ENCODE peak calls at places on chromosomes 16 and 17, in four cellular contexts. A is GM12878, Q is HepG2, T is A549. L is an unnamed sample.
A peak's percentile ranks its signal among the peaks of the same experiment; 100 is the strongest.

GRCh38 chr16:73037331-73037745 is 10.6 kb downstream of the ZFHX3 start:
- DNase-seq in T (no peak), A (no peak), Q (no peak), L (peak; percentile 19)

GRCh38 chr17:33113281-33114010 is 121.8 kb downstream of the SPACA3 start:
- DNase-seq in Q (no peak), A (no peak), T (peak; percentile 32), L (no peak)

GRCh38 chr16:57815987-57816745 is 13.9 kb upstream of the KIFC3 start:
- DNase-seq in T (peak; percentile 81), A (no peak), Q (no peak), L (peak; percentile 53)

GRCh38 chr16:67685388-67686112 is 18.9 kb downstream of the C16orf86 start:
- DNase-seq in A (no peak), Q (no peak), T (no peak), L (no peak)

GRCh38 chr17:61361084-61361483 is 38.6 kb upstream of the TBX2 start:
- DNase-seq in A (no peak), Q (peak; percentile 66), T (no peak), L (no peak)

GRCh38 chr17:57459286-57459915 is 203.1 kb downstream of the MSI2 start:
- DNase-seq in T (peak; percentile 93), Q (peak; percentile 100), A (no peak), L (peak; percentile 56)

GRCh38 chr16:4519274-4520058 is 19.1 kb downstream of the CDIP1 start:
- DNase-seq in T (no peak), A (no peak), Q (no peak), L (no peak)

GRCh38 chr16:57863434-57864160 is 61.3 kb upstream of the KIFC3 start:
- DNase-seq in Q (peak; percentile 68), T (peak; percentile 86), A (no peak), L (peak; percentile 46)

GRCh38 chr17:48276776-48277175 is 153.2 kb downstream of the SKAP1 start:
- DNase-seq in A (no peak), T (no peak), Q (no peak), L (no peak)

GRCh38 chr17:77096570-77097214 is 44.1 kb upstream of the SEC14L1 start:
- DNase-seq in Q (peak; percentile 41), A (no peak), T (peak; percentile 51), L (no peak)

GRCh38 chr17:28573521-28573920 is 2.2 kb upstream of the PIGS start:
- DNase-seq in Q (no peak), A (no peak), T (no peak), L (no peak)

GRCh38 chr16:50245417-50246298 is 20.7 kb upstream of the ADCY7 start:
- DNase-seq in Q (peak; percentile 16), T (peak; percentile 83), A (no peak), L (peak; percentile 87)

GRCh38 chr17:38608648-38609047 is 2.9 kb upstream of the SRCIN1 start:
- DNase-seq in Q (no peak), A (no peak), T (no peak), L (no peak)

GRCh38 chr16:79609861-79610260 is 9.3 kb upstream of the MAF start:
- DNase-seq in Q (no peak), A (no peak), T (no peak), L (no peak)

GRCh38 chr16:73277066-73277465 is 229.1 kb upstream of the ZFHX3 start:
- DNase-seq in A (no peak), Q (no peak), T (no peak), L (no peak)

GRCh38 chr17:21042434-21043295 is at the start of gene USP22:
- DNase-seq in Q (no peak), A (no peak), T (no peak), L (no peak)

GRCh38 chr17:64565563-64565962 is 58.8 kb downstream of the CEP95 start:
- DNase-seq in T (peak; percentile 16), A (no peak), Q (no peak), L (no peak)

GRCh38 chr17:28369684-28370034 is 448 bp downstream of the VTN start:
- DNase-seq in T (no peak), A (no peak), Q (peak; percentile 28), L (no peak)

GRCh38 chr17:38560503-38561318 is 45.0 kb downstream of the SRCIN1 start:
- DNase-seq in Q (no peak), T (no peak), A (no peak), L (peak; percentile 33)

GRCh38 chr17:65389956-65390355 is 171.5 kb downstream of the AXIN2 start:
- DNase-seq in Q (no peak), T (no peak), A (no peak), L (no peak)

GRCh38 chr17:76246080-76247066 is 6.1 kb upstream of the RNF157 start:
- DNase-seq in T (no peak), Q (peak; percentile 67), A (peak; percentile 98), L (peak; percentile 41)

GRCh38 chr17:78196712-78197111 is 9.6 kb downstream of the AFMID start:
- DNase-seq in T (no peak), A (no peak), Q (no peak), L (no peak)

GRCh38 chr17:78192616-78193015 is 5.5 kb downstream of the AFMID start:
- DNase-seq in Q (no peak), A (no peak), T (no peak), L (no peak)

GRCh38 chr17:78200451-78200850 is 13.3 kb downstream of the AFMID start:
- DNase-seq in A (no peak), Q (no peak), T (no peak), L (no peak)

GRCh38 chr17:78202666-78203065 is 11.4 kb upstream of the BIRC5 start:
- DNase-seq in Q (no peak), T (no peak), A (no peak), L (no peak)

DNA sequence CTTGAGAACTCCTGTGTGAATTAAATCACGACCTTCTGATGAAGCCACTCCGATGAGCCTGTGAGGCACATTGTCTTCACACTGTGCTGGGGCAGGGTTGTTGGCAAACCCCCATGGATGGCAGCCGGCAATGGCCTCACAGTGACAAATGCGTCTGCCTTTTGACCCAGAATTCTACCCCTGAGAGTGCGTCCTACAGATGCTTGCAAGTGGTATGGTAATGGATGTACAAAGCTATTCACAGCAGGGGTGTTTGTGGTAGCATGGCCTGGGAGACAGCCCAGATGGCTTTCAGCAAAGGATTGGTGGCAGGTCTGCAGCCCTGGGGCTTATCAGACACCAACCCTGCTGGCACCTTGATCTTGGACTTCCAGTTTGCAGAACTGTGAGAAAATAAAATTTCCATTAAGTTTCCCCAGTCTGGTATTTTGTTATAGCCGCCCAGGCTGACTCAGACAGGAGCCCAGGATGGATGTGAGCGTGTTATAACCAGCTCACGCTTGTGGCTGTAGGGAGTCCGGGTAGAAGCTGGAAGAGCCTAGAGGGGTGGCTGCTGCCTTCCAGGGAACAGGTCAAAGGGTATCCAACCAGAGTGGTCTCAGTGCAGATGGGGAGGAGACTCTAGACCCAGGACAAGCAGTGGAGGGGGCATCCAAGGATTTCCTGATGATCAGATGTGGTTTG is 10.1 kb downstream of the AFMID start:
- DNase-seq in Q (no peak), A (no peak), T (no peak), L (no peak)
- TF ChIP-seq POLR2AphosphoS2 in Q (no peak), A (no peak), T (no peak), L (no peak)

GRCh38 chr17:7060165-7060890 is 16.4 kb upstream of the SLC16A11 start:
- DNase-seq in T (peak; percentile 96), Q (peak; percentile 59), A (no peak), L (peak; percentile 44)
- TF ChIP-seq POLR2AphosphoS2 in T (no peak), Q (no peak), A (no peak), L (no peak)

DNA sequence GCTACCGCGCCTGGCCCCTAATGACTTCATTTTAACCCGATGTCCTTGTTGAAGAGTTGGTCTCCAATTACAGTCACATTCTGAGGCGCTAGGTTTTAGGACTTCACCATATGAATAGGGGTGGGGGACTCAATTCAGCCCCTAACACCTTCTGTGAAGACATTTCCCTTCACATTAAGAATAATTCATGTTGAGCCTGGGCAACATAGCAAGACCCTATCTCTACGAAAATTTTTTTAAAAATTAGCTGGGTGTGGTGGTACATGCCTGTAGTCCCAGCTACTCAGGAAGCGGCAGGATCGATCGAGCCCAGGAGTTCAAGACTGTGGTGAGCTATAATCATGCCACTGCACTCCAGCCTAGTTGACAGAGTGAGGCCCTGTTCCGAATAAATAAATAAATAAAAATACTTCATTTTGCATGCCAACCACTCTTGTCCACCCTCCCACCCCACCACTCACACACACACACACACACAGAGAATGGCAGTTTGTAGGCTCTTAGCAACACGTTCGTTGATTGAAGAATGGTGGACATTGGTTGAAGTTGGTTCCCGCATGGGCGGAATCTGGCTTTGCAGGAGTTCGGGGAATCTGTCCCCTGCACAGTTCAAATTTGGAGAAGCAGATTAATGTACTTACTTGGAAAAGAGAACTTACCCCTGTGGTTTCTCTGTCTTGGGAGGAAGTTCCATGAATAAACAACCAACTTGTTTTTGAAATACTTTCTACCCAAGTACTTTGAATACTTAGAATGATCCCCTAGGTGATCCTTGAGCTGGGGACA is 27.8 kb upstream of the TVP23A start:
- DNase-seq in Q (no peak), A (no peak), T (no peak), L (no peak)
- TF ChIP-seq POLR2AphosphoS2 in Q (no peak), A (no peak), T (no peak), L (no peak)

GRCh38 chr17:74780443-74781238 is 4.5 kb upstream of the NAT9 start:
- DNase-seq in Q (peak; percentile 88), A (no peak), T (peak; percentile 76), L (peak; percentile 67)
- TF ChIP-seq POLR2AphosphoS2 in Q (no peak), A (no peak), T (no peak), L (no peak)

GRCh38 chr17:49471089-49471683 is 23.9 kb upstream of the NGFR start:
- DNase-seq in A (no peak), T (no peak), Q (peak; percentile 16), L (no peak)
- TF ChIP-seq POLR2AphosphoS2 in A (no peak), T (no peak), Q (no peak), L (no peak)

GRCh38 chr16:81558444-81559175 is 114.0 kb downstream of the CMIP start:
- DNase-seq in A (no peak), Q (peak; percentile 83), T (peak; percentile 82), L (peak; percentile 72)
- TF ChIP-seq POLR2AphosphoS2 in A (no peak), Q (no peak), T (no peak), L (no peak)

GRCh38 chr16:30063893-30064745 is 1.4 kb upstream of the ALDOA start:
- DNase-seq in A (peak; percentile 53), T (peak; percentile 79), Q (peak; percentile 84), L (peak; percentile 81)

GRCh38 chr16:30061195-30061554 is 4.4 kb upstream of the ALDOA start:
- DNase-seq in Q (no peak), A (no peak), T (no peak), L (no peak)

GRCh38 chr16:30064746-30065111 is 831 bp upstream of the ALDOA start:
- DNase-seq in Q (no peak), A (no peak), T (no peak), L (no peak)

GRCh38 chr16:30063278-30063892 is 2.2 kb upstream of the ALDOA start:
- DNase-seq in T (no peak), Q (no peak), A (no peak), L (no peak)

DNA sequence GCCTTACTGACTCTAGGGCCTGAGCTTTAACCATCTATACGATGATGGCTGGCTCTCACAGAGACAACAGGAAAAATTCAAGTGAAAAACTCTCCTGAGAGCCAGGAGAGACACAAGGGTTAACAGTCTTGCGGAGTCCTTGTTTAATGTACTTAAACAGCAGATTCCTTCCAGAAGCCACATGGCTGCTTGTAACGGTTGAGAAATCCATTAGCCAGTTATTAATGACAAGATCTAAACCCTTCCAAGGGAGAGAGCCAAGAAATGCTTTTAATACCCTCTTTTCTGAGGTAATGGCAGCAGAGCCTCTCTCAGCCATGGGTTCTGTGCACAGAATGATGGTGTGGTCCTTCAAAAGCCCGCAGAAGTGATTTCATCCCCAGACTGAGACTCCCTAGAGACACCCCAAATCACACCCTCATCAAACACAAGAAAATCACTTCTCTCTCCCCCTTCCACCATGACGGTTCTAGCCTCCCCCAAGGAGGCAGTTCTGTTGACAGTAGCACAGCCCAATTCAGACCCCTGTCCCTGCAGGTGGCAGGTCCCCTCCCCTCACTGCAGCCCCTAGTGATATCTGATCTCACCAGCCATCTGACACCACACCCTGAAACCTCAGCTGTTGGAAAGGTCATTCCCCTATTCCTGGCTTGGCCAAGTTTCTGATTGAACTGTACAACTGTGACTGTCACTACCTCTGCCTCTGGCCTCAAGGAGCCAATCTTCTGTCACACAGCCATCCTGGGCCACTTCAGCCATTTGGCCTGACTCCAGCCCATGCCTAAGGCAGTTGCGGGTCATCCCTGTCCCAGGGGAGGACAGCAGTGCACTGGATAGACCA is 5.0 kb upstream of the ALDOA start:
- DNase-seq in T (no peak), Q (no peak), A (no peak), L (peak; percentile 49)
- TF ChIP-seq POLR2AphosphoS2 in T (no peak), Q (no peak), A (no peak), L (no peak)